ENCODE peak calls at places on chromosomes 6 and 20, in four cellular contexts. B is KG1, R is GM23338, L is amniotic stem cell. O is an unnamed sample.

GRCh38 chr6:136717297-136717990 is 74.8 kb downstream of the MAP3K5 start:
- DNase-seq in B (no peak), R (no peak), L (no peak), O (no peak)

GRCh38 chr6:31271641-31272357 is at the start of gene HLA-C:
- DNase-seq in R (peak), L (peak), B (peak), O (peak)

GRCh38 chr6:25961619-25962367 is 809 bp upstream of the TRIM38 start:
- DNase-seq in B (no peak), L (no peak), R (peak), O (no peak)

GRCh38 chr6:37137201-37137880 is 32.6 kb upstream of the PIM1 start:
- DNase-seq in L (peak), R (peak), B (no peak), O (peak)

GRCh38 chr6:143457563-143458359 is 7.2 kb downstream of the PEX3 start:
- DNase-seq in R (no peak), B (no peak), L (no peak), O (no peak)

GRCh38 chr6:116059713-116060571 is 749 bp downstream of the FRK start:
- DNase-seq in L (no peak), B (no peak), R (no peak), O (no peak)

GRCh38 chr6:11050735-11051134 is 6.6 kb upstream of the ELOVL2 start:
- DNase-seq in L (no peak), R (no peak), B (no peak), O (peak)

GRCh38 chr20:53133628-53134027 is 161.5 kb downstream of the TSHZ2 start:
- DNase-seq in R (no peak), L (no peak), B (no peak), O (no peak)

GRCh38 chr20:50292324-50293243 is 102.0 kb downstream of the CEBPB start:
- DNase-seq in B (no peak), L (no peak), R (peak), O (peak)

GRCh38 chr6:11363881-11364576 is 131.6 kb upstream of the NEDD9 start:
- DNase-seq in R (no peak), L (no peak), B (no peak), O (no peak)

GRCh38 chr6:151239603-151240035 is at the start of gene AKAP12:
- DNase-seq in R (peak), B (no peak), L (no peak), O (no peak)

GRCh38 chr6:38779310-38780062 is 64.4 kb downstream of the DNAH8 start:
- DNase-seq in R (no peak), L (no peak), B (no peak), O (no peak)

GRCh38 chr6:7050911-7051779 is 56.6 kb upstream of the RREB1 start:
- DNase-seq in B (no peak), L (no peak), R (peak), O (no peak)

GRCh38 chr20:51804754-51805153 is 2.4 kb upstream of the SALL4 start:
- DNase-seq in B (no peak), R (no peak), L (no peak), O (no peak)

GRCh38 chr6:101803146-101803545 is 409.6 kb downstream of the GRIK2 start:
- DNase-seq in R (no peak), L (no peak), B (no peak), O (no peak)

GRCh38 chr6:47334334-47334733 is 24.6 kb upstream of the TNFRSF21 start:
- DNase-seq in B (no peak), R (no peak), L (no peak), O (no peak)

GRCh38 chr20:14406495-14406894 is 69.1 kb upstream of the FLRT3 start:
- DNase-seq in B (no peak), L (no peak), R (no peak), O (no peak)

GRCh38 chr6:17610835-17611234 is 10.7 kb downstream of the FAM8A1 start:
- DNase-seq in R (no peak), L (no peak), B (no peak), O (no peak)

GRCh38 chr20:34951652-34952051 is 4.0 kb downstream of the GSS start:
- DNase-seq in L (no peak), R (no peak), B (no peak), O (no peak)

GRCh38 chr20:63554361-63555278 is 661 bp downstream of the FNDC11 start:
- DNase-seq in B (no peak), L (no peak), R (peak), O (no peak)

GRCh38 chr20:36439040-36439730 is 102.1 kb upstream of the MYL9 start:
- DNase-seq in B (no peak), L (no peak), R (peak), O (no peak)

GRCh38 chr6:7920425-7920824 is 9.8 kb upstream of the TXNDC5 start:
- DNase-seq in R (no peak), L (no peak), B (no peak), O (no peak)

GRCh38 chr6:129906515-129907077 is 45.5 kb upstream of the TMEM244 start:
- DNase-seq in R (no peak), L (no peak), B (no peak), O (no peak)

GRCh38 chr20:35891375-35891774 is 62.9 kb downstream of the SCAND1 start:
- DNase-seq in R (no peak), L (no peak), B (no peak), O (no peak)

GRCh38 chr6:27747637-27748036 is 164.6 kb downstream of the OR2B2 start:
- DNase-seq in L (no peak), B (no peak), R (no peak), O (no peak)

GRCh38 chr6:125953502-125953875 is 3.1 kb upstream of the HINT3 start:
- DNase-seq in R (peak), L (no peak), B (no peak), O (no peak)

O was measured in glomerular endothelial cell.